ENCODE peak calls at places on chromosome X, in six cellular contexts. S is psoas muscle, M is brain microvascular endothelial cell, O is fibroblast of pulmonary artery, K is Peyer's patch, Z is keratinocyte. F is an unnamed sample.
A peak's percentile ranks its signal among the peaks of the same experiment; 100 is the strongest.

GRCh38 chrX:5233830-5234229 is 994.8 kb downstream of the NLGN4X start:
- DNase-seq in S (no peak), M (no peak), O (no peak), K (no peak), Z (no peak), F (no peak)

GRCh38 chrX:47224896-47225290 is 6.4 kb downstream of the CDK16 start:
- DNase-seq in S (no peak), M (no peak), O (no peak), K (no peak), Z (no peak), F (peak; percentile 70)

GRCh38 chrX:40012800-40013682 is 84.7 kb downstream of the BCOR start:
- DNase-seq in S (peak; percentile 85), M (peak; percentile 22), O (peak; percentile 59), K (peak; percentile 89), Z (no peak), F (peak; percentile 81)

GRCh38 chrX:107025538-107025937 is 25.5 kb upstream of the MORC4 start:
- DNase-seq in S (no peak), M (peak; percentile 8), O (peak; percentile 48), K (no peak), Z (no peak), F (no peak)

GRCh38 chrX:68995780-68996551 is 167.1 kb downstream of the EFNB1 start:
- DNase-seq in S (peak; percentile 65), M (peak; percentile 23), O (peak; percentile 91), K (peak; percentile 79), Z (no peak), F (no peak)

GRCh38 chrX:29090811-29091210 is 503.6 kb downstream of the IL1RAPL1 start:
- DNase-seq in S (no peak), M (no peak), O (peak; percentile 42), K (no peak), Z (no peak), F (no peak)

GRCh38 chrX:14039344-14039743 is 9.7 kb upstream of the GEMIN8 start:
- DNase-seq in S (no peak), M (peak; percentile 53), O (peak; percentile 58), K (peak; percentile 87), Z (no peak), F (no peak)

GRCh38 chrX:1041051-1041450 is 171.4 kb downstream of the CRLF2 start:
- DNase-seq in S (no peak), M (no peak), O (no peak), K (no peak), Z (no peak), F (no peak)

GRCh38 chrX:44946771-44947170 is 73.8 kb downstream of the KDM6A start:
- DNase-seq in S (no peak), M (peak; percentile 36), O (peak; percentile 58), K (no peak), Z (no peak), F (no peak)

GRCh38 chrX:120308558-120308957 is 2.7 kb downstream of the TMEM255A start:
- DNase-seq in S (no peak), M (no peak), O (no peak), K (no peak), Z (no peak), F (no peak)

GRCh38 chrX:102085706-102086105 is 39.8 kb upstream of the TCEAL2 start:
- DNase-seq in S (no peak), M (no peak), O (no peak), K (no peak), Z (no peak), F (no peak)

GRCh38 chrX:147376601-147377387 is 534.9 kb upstream of the FMR1 start:
- DNase-seq in S (peak; percentile 34), M (no peak), O (no peak), K (no peak), Z (no peak), F (peak; percentile 51)

GRCh38 chrX:48939417-48940228 is 17.8 kb downstream of the OTUD5 start:
- DNase-seq in S (no peak), M (no peak), O (no peak), K (peak; percentile 71), Z (no peak), F (no peak)

GRCh38 chrX:133670394-133670793 is 255.1 kb upstream of the GPC4 start:
- DNase-seq in S (no peak), M (peak; percentile 28), O (peak; percentile 64), K (no peak), Z (no peak), F (no peak)

GRCh38 chrX:46398874-46399273 is 146.3 kb downstream of the ZNF674 start:
- DNase-seq in S (no peak), M (no peak), O (no peak), K (no peak), Z (no peak), F (no peak)

GRCh38 chrX:18377802-18378201 is 23.3 kb upstream of the SCML2 start:
- DNase-seq in S (no peak), M (no peak), O (peak; percentile 32), K (peak; percentile 59), Z (no peak), F (no peak)

GRCh38 chrX:74931214-74931613 is 6.0 kb upstream of the NEXMIF start:
- DNase-seq in S (no peak), M (no peak), O (no peak), K (no peak), Z (no peak), F (no peak)

GRCh38 chrX:107562482-107562881 is 65.8 kb upstream of the PRPS1 start:
- DNase-seq in S (no peak), M (peak; percentile 72), O (peak; percentile 61), K (no peak), Z (no peak), F (no peak)

GRCh38 chrX:49147907-49148306 is 14.7 kb upstream of the MAGIX start:
- DNase-seq in S (no peak), M (no peak), O (no peak), K (no peak), Z (no peak), F (no peak)

GRCh38 chrX:97490656-97491055 is 606.9 kb downstream of the RPA4 start:
- DNase-seq in S (no peak), M (no peak), O (peak; percentile 1), K (no peak), Z (no peak), F (no peak)

GRCh38 chrX:19204623-19205022 is 82.4 kb upstream of the ADGRG2 start:
- DNase-seq in S (no peak), M (no peak), O (no peak), K (no peak), Z (no peak), F (no peak)

GRCh38 chrX:67780694-67781109 is 236.9 kb downstream of the AR start:
- DNase-seq in S (peak; percentile 86), M (peak; percentile 91), O (peak; percentile 97), K (peak; percentile 54), Z (peak; percentile 60), F (peak; percentile 93)

GRCh38 chrX:13094780-13095425 is 50.5 kb upstream of the FAM9C start:
- DNase-seq in S (no peak), M (peak; percentile 48), O (peak; percentile 31), K (no peak), Z (no peak), F (no peak)

GRCh38 chrX:65846974-65847373 is 179.5 kb downstream of the MSN start:
- DNase-seq in S (no peak), M (no peak), O (no peak), K (no peak), Z (no peak), F (no peak)

GRCh38 chrX:137194164-137194563 is 160.4 kb upstream of the GPR101 start:
- DNase-seq in S (no peak), M (peak; percentile 5), O (peak; percentile 21), K (no peak), Z (no peak), F (no peak)

GRCh38 chrX:101415180-101416130 is 7.4 kb downstream of the HNRNPH2 start:
- DNase-seq in S (no peak), M (peak; percentile 44), O (peak; percentile 88), K (no peak), Z (no peak), F (no peak)

GRCh38 chrX:69229436-69229835 is 64.2 kb upstream of the PJA1 start:
- DNase-seq in S (no peak), M (peak; percentile 19), O (peak; percentile 67), K (peak; percentile 4), Z (peak; percentile 65), F (no peak)

DNA sequence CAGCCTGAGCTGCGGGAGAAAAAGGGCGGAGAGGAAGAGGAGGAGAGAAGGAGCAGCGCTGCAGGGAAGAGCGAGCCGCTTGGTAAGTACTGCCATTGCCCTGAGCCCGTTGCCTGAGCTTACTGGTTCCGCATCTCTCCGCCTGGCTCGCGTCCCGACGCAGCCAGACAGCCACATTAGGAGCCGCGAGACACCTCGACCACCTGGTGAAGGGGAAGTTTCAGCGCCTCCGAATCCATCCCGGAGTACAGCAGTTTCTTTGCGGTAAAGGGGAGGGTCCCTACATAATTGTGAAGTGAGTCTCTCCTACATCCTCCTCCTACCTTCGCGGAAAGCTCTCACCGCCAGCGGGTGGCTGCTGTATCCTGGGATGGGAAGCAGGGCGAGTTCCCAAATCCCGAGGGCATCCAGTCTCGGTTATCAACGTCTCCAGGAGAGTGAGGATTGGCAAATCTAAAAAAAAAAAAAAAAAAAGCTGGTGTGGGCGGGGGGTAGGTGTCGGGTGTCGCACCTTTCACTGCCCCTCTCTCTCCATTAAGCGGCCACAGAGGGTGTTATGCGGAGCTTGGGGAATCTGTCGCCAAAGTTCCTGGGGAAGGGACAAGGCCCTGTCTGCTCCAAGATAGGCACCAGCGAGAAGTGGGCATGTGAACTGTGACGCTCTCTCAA is 7.9 kb downstream of the TBX22 start:
- DNase-seq in S (no peak), M (no peak), O (no peak), K (no peak), Z (no peak), F (peak; percentile 73)
- H3K4me3 ChIP-seq in S (no peak overlapping the region), M (no peak overlapping the region), O (no peak overlapping the region), K (no peak overlapping the region), Z (no peak overlapping the region), F (no peak overlapping the region)

DNA sequence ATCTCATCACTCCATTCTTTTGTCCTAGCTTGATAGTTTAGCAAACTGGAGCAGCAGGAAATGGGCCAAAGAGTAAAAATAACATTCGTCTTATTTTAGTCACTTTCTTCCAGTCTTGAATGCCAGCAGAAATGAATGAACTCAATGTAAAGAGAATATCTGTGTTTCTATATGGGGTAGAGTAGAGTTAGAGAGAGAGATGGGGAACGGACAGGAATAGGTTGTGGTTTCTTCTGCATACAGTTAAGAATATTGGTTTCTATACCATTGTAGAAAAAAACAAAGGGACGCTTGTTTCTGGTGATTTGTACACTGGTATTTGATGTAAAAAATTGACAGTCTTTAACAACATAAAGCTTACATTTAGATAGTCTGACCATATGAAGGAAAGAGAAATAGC is 8.9 kb downstream of the GPR174 start:
- DNase-seq in S (no peak), M (no peak), O (no peak), K (no peak), Z (no peak), F (no peak)
- H3K4me3 ChIP-seq in S (no peak overlapping the region), M (no peak overlapping the region), O (no peak overlapping the region), K (no peak overlapping the region), Z (no peak overlapping the region), F (no peak overlapping the region)

GRCh38 chrX:150906694-150907093 is 8.2 kb upstream of the CD99L2 start:
- DNase-seq in S (no peak), M (no peak), O (no peak), K (no peak), Z (no peak), F (no peak)
- H3K4me3 ChIP-seq in S (no peak overlapping the region), M (no peak overlapping the region), O (no peak overlapping the region), K (no peak overlapping the region), Z (no peak overlapping the region), F (no peak overlapping the region)

DNA sequence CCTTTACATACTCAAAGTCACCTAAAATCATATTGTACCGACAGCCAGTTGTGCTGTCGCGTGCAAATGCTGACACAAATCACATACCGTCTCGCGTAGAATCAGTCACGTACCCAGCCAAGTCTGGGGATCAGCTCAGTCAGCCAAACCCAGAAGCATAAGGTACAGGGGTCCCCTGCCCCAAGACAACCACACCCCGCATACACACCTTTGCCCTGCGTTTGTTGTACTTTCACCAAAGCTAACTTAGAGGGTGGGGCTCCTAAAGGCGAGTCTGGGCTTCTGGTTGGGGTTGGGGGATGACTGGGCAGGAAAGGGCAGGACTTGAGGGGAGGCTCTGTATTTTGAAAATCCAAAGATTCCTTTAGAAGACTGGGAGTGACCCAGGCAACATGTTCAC is 823 bp downstream of the GDPD2 start:
- DNase-seq in S (no peak), M (no peak), O (no peak), K (peak; percentile 52), Z (no peak), F (no peak)
- H3K4me3 ChIP-seq in S (no peak overlapping the region), M (no peak overlapping the region), O (no peak overlapping the region), K (no peak overlapping the region), Z (peak overlapping the region; percentile 34), F (no peak overlapping the region)

F was measured in aorta.